ENCODE peak calls at places on chromosomes 1 and 21, in six cellular contexts. T, J, A, X, R and Y are unnamed samples.

GRCh38 chr21:45319461-45320211 is 31.9 kb upstream of the POFUT2 start:
- DNase-seq in T (peak), R (no peak), A (no peak), X (no peak), J (peak), Y (no peak)

GRCh38 chr1:212133319-212133718 is 97.8 kb downstream of the DTL start:
- DNase-seq in X (no peak), A (no peak), R (no peak), J (no peak), T (no peak), Y (no peak)

GRCh38 chr1:233945573-233945972 is 41.1 kb downstream of the SLC35F3 start:
- DNase-seq in A (no peak), X (no peak), J (no peak), T (no peak), R (no peak), Y (no peak)

GRCh38 chr21:42110691-42111469 is 39.8 kb downstream of the UMODL1 start:
- DNase-seq in A (no peak), T (no peak), X (no peak), R (no peak), J (no peak), Y (no peak)

GRCh38 chr1:93577536-93578432 is 103.9 kb downstream of the BCAR3 start:
- DNase-seq in T (no peak), J (no peak), A (no peak), X (no peak), R (no peak), Y (no peak)

GRCh38 chr1:90417139-90417538 is 300.0 kb downstream of the BARHL2 start:
- DNase-seq in T (no peak), J (no peak), A (no peak), R (no peak), X (no peak), Y (no peak)

GRCh38 chr1:3330771-3331245 is 123.7 kb upstream of the ARHGEF16 start:
- DNase-seq in A (peak), T (no peak), J (no peak), X (no peak), R (no peak), Y (no peak)

GRCh38 chr1:41236781-41237180 is 5.3 kb downstream of the SCMH1 start:
- DNase-seq in T (no peak), R (no peak), A (no peak), X (no peak), J (no peak), Y (no peak)

GRCh38 chr1:152141971-152142584 is 16.9 kb downstream of the RPTN start:
- DNase-seq in A (peak), R (peak), J (peak), X (no peak), T (no peak), Y (peak)

GRCh38 chr1:228066416-228066815 is 16.1 kb upstream of the ARF1 start:
- DNase-seq in T (no peak), A (peak), R (no peak), X (no peak), J (no peak), Y (no peak)

GRCh38 chr1:112870887-112871646 is 84.9 kb downstream of the SLC16A1 start:
- DNase-seq in X (no peak), R (no peak), T (no peak), A (no peak), J (no peak), Y (no peak)

GRCh38 chr1:19563336-19564097 is 78.2 kb upstream of the CAPZB start:
- DNase-seq in J (peak), X (peak), T (peak), A (peak), R (peak), Y (no peak)

GRCh38 chr1:116941670-116942069 is 32.0 kb downstream of the PTGFRN start:
- DNase-seq in A (no peak), X (no peak), R (no peak), T (no peak), J (no peak), Y (no peak)

GRCh38 chr1:21258331-21259134 is 31.7 kb downstream of the ECE1 start:
- DNase-seq in A (no peak), X (no peak), R (no peak), J (no peak), T (no peak), Y (no peak)

GRCh38 chr1:159266832-159267231 is 35.3 kb upstream of the FCER1A start:
- DNase-seq in T (no peak), A (no peak), X (no peak), R (no peak), J (no peak), Y (no peak)

GRCh38 chr1:46719689-46720088 is 775 bp upstream of the EFCAB14 start:
- DNase-seq in X (no peak), A (peak), T (peak), R (no peak), J (no peak), Y (no peak)

GRCh38 chr1:89311757-89312156 is 39.1 kb upstream of the GBP5 start:
- DNase-seq in T (no peak), J (no peak), A (no peak), R (no peak), X (no peak), Y (no peak)

GRCh38 chr1:193183019-193183643 is 3.3 kb downstream of the B3GALT2 start:
- DNase-seq in R (no peak), A (no peak), J (no peak), X (no peak), T (no peak), Y (no peak)

GRCh38 chr1:44030606-44031050 is 634 bp downstream of the SLC6A9 start:
- DNase-seq in J (no peak), A (no peak), T (no peak), R (no peak), X (no peak), Y (no peak)

GRCh38 chr1:94927405-94928175 is 680 bp upstream of the CNN3 start:
- DNase-seq in A (no peak), T (peak), J (no peak), X (no peak), R (no peak), Y (no peak)

GRCh38 chr21:43859747-43860214 is 5.2 kb upstream of the AGPAT3 start:
- DNase-seq in T (no peak), R (no peak), X (no peak), J (no peak), A (no peak), Y (no peak)

GRCh38 chr1:229207916-229208315 is 63.0 kb upstream of the RAB4A start:
- DNase-seq in R (no peak), A (peak), J (no peak), T (no peak), X (no peak), Y (no peak)

GRCh38 chr1:181430015-181430657 is 53.2 kb upstream of the CACNA1E start:
- DNase-seq in A (no peak), R (no peak), J (no peak), X (no peak), T (no peak), Y (no peak)

GRCh38 chr1:8419172-8419571 is 101.3 kb downstream of the SLC45A1 start:
- DNase-seq in A (no peak), R (no peak), X (no peak), J (no peak), T (no peak), Y (no peak)

GRCh38 chr1:7100479-7100878 is 315.2 kb downstream of the CAMTA1 start:
- DNase-seq in J (no peak), A (no peak), R (no peak), T (no peak), X (no peak), Y (no peak)

GRCh38 chr1:36099681-36100341 is 11.1 kb downstream of the ADPRS start:
- DNase-seq in J (peak), T (peak), X (peak), A (peak), R (peak), Y (peak)

GRCh38 chr1:235325139-235325538 is 2.8 kb downstream of the ARID4B start:
- DNase-seq in A (no peak), T (no peak), R (no peak), J (no peak), X (no peak), Y (no peak)

GRCh38 chr21:44742418-44743153 is 31.2 kb upstream of the TSPEAR start:
- DNase-seq in X (no peak), R (no peak), A (no peak), J (no peak), T (no peak), Y (no peak)

GRCh38 chr1:50416553-50417453 is 6.4 kb downstream of the DMRTA2 start:
- DNase-seq in R (no peak), X (no peak), T (no peak), A (no peak), J (no peak), Y (no peak)

GRCh38 chr1:15350551-15351200 is 59.0 kb upstream of the EFHD2 start:
- DNase-seq in X (no peak), A (no peak), T (peak), R (no peak), J (no peak), Y (no peak)

GRCh38 chr1:15349133-15349532 is 60.6 kb upstream of the EFHD2 start:
- DNase-seq in T (no peak), A (no peak), X (no peak), R (no peak), J (no peak), Y (no peak)

GRCh38 chr1:15350151-15350550 is 59.5 kb upstream of the EFHD2 start:
- DNase-seq in R (no peak), X (no peak), J (no peak), T (no peak), A (no peak), Y (no peak)

GRCh38 chr1:15347182-15347581 is 62.5 kb upstream of the EFHD2 start:
- DNase-seq in R (no peak), T (peak), X (no peak), A (no peak), J (no peak), Y (no peak)

GRCh38 chr1:15348648-15349047 is 61.0 kb upstream of the EFHD2 start:
- DNase-seq in R (no peak), J (no peak), T (peak), X (no peak), A (no peak), Y (no peak)
- TF ChIP-seq CTCF in R (no peak), J (no peak), T (no peak), X (no peak), A (no peak), Y (no peak)

GRCh38 chr21:32499249-32500055 is 85.9 kb downstream of the TCP10L start:
- DNase-seq in A (no peak), R (no peak), X (no peak), J (no peak), T (no peak), Y (no peak)
- TF ChIP-seq CTCF in A (no peak), R (no peak), X (no peak), J (no peak), T (no peak), Y (no peak)

DNA sequence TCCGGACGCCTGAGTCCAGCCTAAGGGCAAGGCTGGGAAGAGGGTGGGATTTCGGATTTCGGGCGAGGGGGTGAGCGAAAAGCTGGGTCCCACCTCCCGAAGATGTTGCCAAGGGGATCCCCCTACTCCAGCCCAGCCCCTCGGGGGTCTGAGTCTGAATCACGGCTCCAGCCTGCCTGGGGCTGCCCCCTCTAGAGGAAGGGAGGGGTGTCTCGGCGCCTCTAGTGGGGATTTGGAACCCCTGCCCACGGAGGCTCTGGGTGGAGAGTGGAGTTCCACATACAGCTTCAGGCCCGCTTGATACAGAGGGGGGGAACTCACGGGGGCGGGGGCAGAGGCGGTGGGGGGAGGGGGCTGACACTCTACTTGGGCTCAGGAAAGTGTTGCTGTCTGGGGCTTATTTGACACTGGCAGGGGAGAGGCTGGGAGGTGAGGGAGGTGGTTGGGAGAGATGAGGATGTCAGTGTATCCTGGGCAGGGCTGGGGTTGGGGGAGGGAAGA is 686 bp downstream of the KIRREL1 start:
- DNase-seq in T (no peak), J (no peak), A (no peak), R (no peak), X (no peak), Y (no peak)
- TF ChIP-seq CTCF in T (no peak), J (peak), A (no peak), R (no peak), X (no peak), Y (no peak)

DNA sequence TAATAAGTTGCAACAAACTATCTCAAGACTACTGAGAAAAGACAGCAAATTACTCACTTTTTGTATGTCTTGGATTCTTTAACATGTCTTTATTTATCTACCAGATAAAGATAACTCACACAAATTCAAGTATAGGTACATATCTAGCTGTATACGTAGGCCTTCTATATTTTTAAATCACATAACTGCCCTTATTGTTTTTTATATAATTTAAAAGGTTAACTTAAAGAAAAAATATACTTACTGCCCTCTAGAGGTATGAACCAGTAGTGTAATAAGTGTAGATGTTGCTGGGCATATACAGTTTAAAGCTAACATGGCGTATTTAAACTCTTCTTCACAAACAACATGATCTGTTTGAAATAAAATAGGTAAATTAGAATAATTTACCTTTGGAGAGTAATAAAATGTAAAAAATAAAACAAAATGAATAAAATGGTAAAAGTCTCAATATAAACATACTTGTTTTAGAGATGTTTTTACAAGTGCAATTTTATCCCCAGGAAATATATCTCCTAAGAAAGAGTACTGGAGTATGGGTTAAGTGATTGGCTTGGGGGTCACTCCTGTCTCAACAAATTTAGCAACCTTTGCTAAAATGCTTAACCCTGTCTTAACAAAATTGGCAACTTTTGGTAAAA is 235.2 kb downstream of the KCNT2 start:
- DNase-seq in J (no peak), X (no peak), T (no peak), A (no peak), R (no peak), Y (no peak)
- TF ChIP-seq CTCF in J (peak), X (no peak), T (no peak), A (no peak), R (no peak), Y (no peak)

DNA sequence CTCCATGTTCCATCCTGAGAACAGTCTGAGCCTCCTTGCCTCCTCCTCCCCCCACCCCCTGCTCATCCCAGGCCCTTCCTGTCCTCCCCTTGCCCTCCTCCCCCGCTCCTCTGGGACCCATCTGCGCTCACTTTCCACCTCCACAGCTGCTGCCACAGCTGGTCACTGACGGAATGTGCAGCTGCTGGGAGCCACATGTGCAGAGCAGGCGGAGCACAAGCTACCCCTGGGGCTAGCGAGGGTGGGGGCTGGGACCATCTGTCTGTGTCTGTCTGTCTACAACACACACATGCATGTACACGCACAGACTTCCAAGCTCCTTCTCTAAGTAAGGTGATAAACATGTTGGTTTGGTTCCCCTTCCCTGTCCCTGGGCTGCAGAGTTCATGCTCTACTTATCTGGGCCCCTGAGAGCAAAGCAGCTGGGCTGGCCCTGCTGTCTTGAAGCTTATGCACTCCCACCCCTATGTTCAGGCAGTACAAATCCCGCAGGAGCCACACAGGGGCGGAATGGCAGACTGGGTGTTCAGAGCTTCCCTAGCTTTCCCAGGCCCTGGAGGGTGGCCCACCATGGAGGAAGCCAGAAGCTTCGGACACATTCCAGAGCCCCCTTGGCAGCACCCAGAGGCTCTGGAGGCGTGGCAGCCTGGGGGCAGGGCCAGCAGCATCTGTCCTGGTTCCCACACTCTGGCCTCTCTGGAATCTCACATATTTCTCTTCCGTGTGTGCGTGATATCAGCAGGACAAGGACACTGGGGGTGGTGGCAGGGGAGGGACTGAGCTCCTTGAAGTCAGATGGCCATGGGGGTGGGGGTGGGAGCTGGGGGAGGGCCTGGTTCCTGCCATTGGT is 7.0 kb upstream of the HEYL start:
- DNase-seq in T (no peak), X (peak), A (no peak), R (peak), J (no peak), Y (no peak)
- TF ChIP-seq CTCF in T (no peak), X (no peak), A (no peak), R (peak), J (no peak), Y (no peak)

DNA sequence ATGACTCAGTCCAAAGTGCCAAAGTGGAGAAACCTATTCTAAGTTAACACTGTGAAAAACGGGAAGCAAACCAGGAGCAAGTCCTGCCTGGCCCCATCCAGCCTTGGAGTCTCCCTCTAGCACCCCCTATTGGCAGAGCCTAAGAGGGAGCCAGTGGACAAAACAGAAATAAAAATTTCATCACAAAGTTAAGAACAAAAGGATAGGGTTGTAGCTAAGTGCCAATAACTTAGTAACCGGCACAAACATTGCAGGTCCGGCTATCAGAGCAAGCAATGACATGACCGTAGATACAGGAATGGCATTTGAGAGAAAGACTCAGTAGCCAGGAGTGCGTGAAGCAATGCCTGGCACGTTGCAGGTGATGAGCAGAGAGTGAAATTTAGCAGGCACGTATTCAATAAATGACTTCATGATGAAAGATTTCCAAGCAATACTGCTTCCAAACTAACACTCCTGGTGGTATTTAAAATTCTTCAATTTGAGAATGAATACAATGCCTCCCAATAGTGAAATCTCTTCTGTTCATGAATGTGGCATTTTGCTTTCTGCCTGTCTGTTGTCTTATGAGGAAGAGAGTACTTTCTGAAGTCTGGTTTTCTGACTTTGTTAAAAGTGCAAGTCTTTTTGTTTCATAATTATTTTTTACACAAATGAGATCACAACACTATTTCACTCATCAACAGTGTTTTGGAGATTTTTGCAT is 391.0 kb downstream of the OMA1 start:
- DNase-seq in J (no peak), R (no peak), X (no peak), A (no peak), T (no peak), Y (no peak)
- TF ChIP-seq CTCF in J (no peak), R (no peak), X (no peak), A (no peak), T (no peak), Y (no peak)

GRCh38 chr1:33050221-33051076 is 13.8 kb upstream of the AK2 start:
- DNase-seq in R (no peak), X (no peak), J (no peak), T (no peak), A (no peak), Y (no peak)
- TF ChIP-seq CTCF in R (no peak), X (no peak), J (no peak), T (no peak), A (no peak), Y (no peak)

DNA sequence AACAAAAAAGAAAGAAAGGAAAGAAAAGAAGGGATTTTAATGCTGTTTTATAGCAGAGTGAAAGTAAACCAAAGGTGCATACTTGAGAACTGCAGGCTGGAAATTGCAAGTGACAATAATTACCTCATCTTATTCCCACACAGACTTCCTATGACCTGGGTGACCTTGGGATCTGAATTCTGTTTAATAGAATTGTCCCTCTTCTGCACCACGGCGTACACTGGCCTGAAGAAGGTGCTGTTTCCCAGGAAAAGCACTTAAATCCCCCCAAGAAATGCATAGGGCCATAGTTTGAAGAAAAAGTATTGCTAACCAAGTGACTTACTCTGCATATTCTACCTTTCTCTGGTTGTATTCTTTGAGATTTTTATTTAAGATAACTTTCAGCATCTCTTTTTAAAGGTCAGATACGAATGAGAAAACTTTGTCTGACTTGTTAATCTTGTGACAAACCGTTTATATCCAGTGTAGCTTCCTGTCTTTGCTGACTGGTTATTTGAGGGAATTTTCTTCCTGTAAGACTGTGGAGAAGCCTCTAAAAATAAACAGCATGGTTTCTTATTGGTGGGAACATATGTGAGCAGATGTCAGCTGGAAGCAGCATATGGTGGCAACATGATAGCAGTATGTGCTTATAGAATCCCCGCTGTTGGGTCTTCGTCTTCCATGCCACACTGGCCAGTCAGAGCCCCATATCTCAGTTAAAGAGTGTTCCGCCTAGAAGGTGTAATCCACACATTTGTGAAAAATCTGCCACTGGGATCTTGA is 16.3 kb downstream of the TGFB2 start:
- DNase-seq in X (no peak), A (no peak), J (no peak), R (no peak), T (no peak), Y (no peak)
- TF ChIP-seq CTCF in X (no peak), A (no peak), J (no peak), R (peak), T (no peak), Y (no peak)

GRCh38 chr1:230365723-230366307 is 60.3 kb downstream of the PGBD5 start:
- DNase-seq in R (no peak), A (no peak), X (no peak), J (no peak), T (no peak), Y (no peak)
- TF ChIP-seq CTCF in R (no peak), A (no peak), X (no peak), J (no peak), T (no peak), Y (no peak)

GRCh38 chr1:109649380-109649987 is 6.4 kb upstream of the GSTM4 start:
- DNase-seq in R (no peak), A (no peak), J (no peak), T (no peak), X (no peak), Y (no peak)
- TF ChIP-seq CTCF in R (peak), A (no peak), J (no peak), T (no peak), X (no peak), Y (no peak)